ENCODE peak calls at places on chromosome 16, in five cellular contexts. G, K, H, A and N are unnamed samples.

GRCh38 chr16:50602531-50603205 is 54.5 kb downstream of the NKD1 start:
- DNase-seq in G (no peak), K (no peak), H (no peak), A (no peak), N (no peak)

GRCh38 chr16:11596572-11597226 is 10.0 kb upstream of the LITAF start:
- DNase-seq in G (no peak), K (no peak), H (no peak), A (no peak), N (no peak)

GRCh38 chr16:53743149-53743566 is 39.2 kb downstream of the FTO start:
- DNase-seq in G (no peak), K (no peak), H (no peak), A (no peak), N (no peak)

GRCh38 chr16:21950782-21951521 is 2.2 kb upstream of the UQCRC2 start:
- DNase-seq in G (no peak), K (peak; percentile 18), H (peak; percentile 41), A (no peak), N (no peak)

GRCh38 chr16:49855822-49856740 is at the start of gene ZNF423:
- DNase-seq in G (no peak), K (no peak), H (no peak), A (no peak), N (no peak)

GRCh38 chr16:1054660-1055556 is 17.6 kb upstream of the SSTR5 start:
- DNase-seq in G (no peak), K (no peak), H (peak; percentile 79), A (no peak), N (peak; percentile 9)

GRCh38 chr16:1259760-1260068 is 3.8 kb downstream of the TPSD1 start:
- DNase-seq in G (no peak), K (no peak), H (no peak), A (no peak), N (no peak)

GRCh38 chr16:65634291-65634690 is 512.4 kb upstream of the CDH11 start:
- DNase-seq in G (no peak), K (no peak), H (no peak), A (no peak), N (no peak)

GRCh38 chr16:1244881-1245280 is 4.4 kb downstream of the TPSAB1 start:
- DNase-seq in G (no peak), K (no peak), H (no peak), A (no peak), N (peak; percentile 35)

GRCh38 chr16:85556456-85557082 is 56.6 kb upstream of the GSE1 start:
- DNase-seq in G (peak; percentile 35), K (no peak), H (peak; percentile 48), A (peak; percentile 62), N (peak; percentile 63)

GRCh38 chr16:87951550-87952538 is 610 bp downstream of the BANP start:
- DNase-seq in G (no peak), K (no peak), H (no peak), A (no peak), N (no peak)

GRCh38 chr16:28261916-28262315 is 30.4 kb upstream of the SBK1 start:
- DNase-seq in G (no peak), K (no peak), H (no peak), A (no peak), N (no peak)

GRCh38 chr16:28845173-28846079 is 722 bp downstream of the TUFM start:
- DNase-seq in G (no peak), K (peak; percentile 50), H (peak; percentile 17), A (peak; percentile 31), N (peak; percentile 43)

GRCh38 chr16:74984670-74985411 is at the start of gene WDR59:
- DNase-seq in G (peak; percentile 100), K (peak; percentile 100), H (peak; percentile 99), A (peak; percentile 99), N (peak; percentile 99)

GRCh38 chr16:21302454-21302853 is 24.4 kb upstream of the CRYM start:
- DNase-seq in G (no peak), K (no peak), H (no peak), A (no peak), N (no peak)

GRCh38 chr16:81554993-81555392 is 110.4 kb downstream of the CMIP start:
- DNase-seq in G (no peak), K (no peak), H (no peak), A (no peak), N (no peak)

GRCh38 chr16:53775821-53776431 is 72.0 kb downstream of the FTO start:
- DNase-seq in G (peak; percentile 38), K (peak; percentile 86), H (peak; percentile 81), A (no peak), N (no peak)

GRCh38 chr16:67517661-67518423 is 10.8 kb upstream of the RIPOR1 start:
- DNase-seq in G (no peak), K (no peak), H (no peak), A (no peak), N (no peak)

GRCh38 chr16:86730086-86730485 is 151.7 kb downstream of the FOXL1 start:
- DNase-seq in G (no peak), K (no peak), H (no peak), A (no peak), N (no peak)

GRCh38 chr16:15777533-15778203 is 79.2 kb downstream of the MYH11 start:
- DNase-seq in G (no peak), K (peak; percentile 43), H (peak; percentile 39), A (no peak), N (no peak)

GRCh38 chr16:49737541-49737940 is 118.4 kb downstream of the ZNF423 start:
- DNase-seq in G (no peak), K (no peak), H (no peak), A (no peak), N (no peak)